ENCODE peak calls at places on chromosomes 16 and 17, in ten cellular contexts. Y is NCI-H2171; D is sciatic nerve; H is MV-4-11; E is NCI-H460; J is H9; C is activated CD4-positive, CD25-positive, alpha-beta regulatory T cell treated with anti-CD3 and anti-CD28 coated beads, Interleukin-2, amount 50 U/mL, for 16 hours; Z is sigmoid colon; P is activated B cell treated with CpG ODN at 0.5 μM for 24 hours; L is NCI-H1105 treated with DMSO at 0.1 percent for 48 hours. F is an unnamed sample.

GRCh38 chr16:24906199-24906808 is 60.5 kb downstream of the SLC5A11 start:
- DNase-seq in P (no peak), Y (no peak), C (no peak), H (peak), E (peak), J (no peak), Z (no peak), D (no peak), L (no peak), F (no peak)

GRCh38 chr17:80183581-80184422 is 14.0 kb downstream of the CARD14 start:
- DNase-seq in Y (no peak), P (no peak), C (no peak), J (no peak), D (no peak), H (no peak), E (no peak), L (no peak), Z (no peak), F (peak)

GRCh38 chr16:57042157-57043111 is 49.9 kb upstream of the CPNE2 start:
- DNase-seq in L (no peak), H (peak), Z (no peak), D (no peak), E (no peak), P (peak), C (peak), J (no peak), Y (no peak), F (no peak)

GRCh38 chr17:20184977-20185619 is 175.9 kb downstream of the SPECC1 start:
- DNase-seq in L (no peak), D (no peak), Y (no peak), C (no peak), E (no peak), P (no peak), Z (no peak), J (no peak), H (peak), F (no peak)

GRCh38 chr16:67967956-67968439 is 439 bp downstream of the SLC12A4 start:
- DNase-seq in J (no peak), E (no peak), Z (no peak), D (peak), C (no peak), P (peak), H (peak), L (no peak), Y (no peak), F (peak)

GRCh38 chr16:77820340-77820739 is 32.0 kb downstream of the VAT1L start:
- DNase-seq in P (no peak), C (no peak), D (no peak), Y (no peak), E (no peak), J (no peak), H (no peak), Z (no peak), L (no peak), F (no peak)

GRCh38 chr17:52297230-52298010 is 138.9 kb upstream of the CA10 start:
- DNase-seq in D (no peak), H (peak), L (no peak), Z (no peak), E (no peak), Y (no peak), P (no peak), C (no peak), J (no peak), F (no peak)

GRCh38 chr17:16378631-16379282 is 2.1 kb upstream of the UBB start:
- DNase-seq in D (no peak), L (no peak), Z (no peak), Y (no peak), H (no peak), E (no peak), J (no peak), P (no peak), C (no peak), F (peak)

GRCh38 chr16:11914210-11914758 is 1.5 kb downstream of the GSPT1 start:
- DNase-seq in Z (no peak), C (no peak), D (no peak), J (no peak), P (no peak), Y (no peak), L (no peak), E (no peak), H (no peak), F (no peak)

GRCh38 chr16:4515611-4516233 is 22.9 kb downstream of the CDIP1 start:
- DNase-seq in E (no peak), D (no peak), H (peak), J (no peak), Y (no peak), C (no peak), Z (no peak), L (no peak), P (no peak), F (no peak)

GRCh38 chr17:77161953-77162352 is 21.2 kb downstream of the SEC14L1 start:
- DNase-seq in L (no peak), Z (no peak), J (no peak), H (no peak), Y (no peak), P (no peak), D (no peak), E (no peak), C (no peak), F (no peak)

F was measured in H7.